ENCODE peak calls at places on chromosomes 4 and X, in seven cellular contexts. Z, D, A, J, O, K and S are unnamed samples.

GRCh38 chrX:153924149-153924861 is 1.8 kb downstream of the ARHGAP4 start:
- DNase-seq in Z (no peak), D (peak; percentile 85), A (peak; percentile 34), J (peak; percentile 38), O (peak; percentile 44), K (no peak), S (no peak)

GRCh38 chrX:46693149-46693548 is 65.8 kb downstream of the SLC9A7 start:
- DNase-seq in Z (no peak), D (no peak), A (no peak), J (no peak), O (no peak), K (no peak), S (no peak)

GRCh38 chr4:86092684-86093083 is 267.2 kb downstream of the MAPK10 start:
- DNase-seq in Z (no peak), D (no peak), A (peak; percentile 15), J (peak; percentile 88), O (no peak), K (no peak), S (no peak)

GRCh38 chr4:63580796-63581475 is 828.3 kb downstream of the TECRL start:
- DNase-seq in Z (no peak), D (no peak), A (no peak), J (no peak), O (no peak), K (no peak), S (no peak)

GRCh38 chr4:105520819-105521790 is 31.3 kb upstream of the ARHGEF38 start:
- DNase-seq in Z (peak; percentile 45), D (peak; percentile 41), A (peak; percentile 21), J (peak; percentile 61), O (peak; percentile 34), K (peak; percentile 60), S (no peak)

GRCh38 chrX:95823796-95824195 is 860.8 kb upstream of the DIAPH2 start:
- DNase-seq in Z (no peak), D (no peak), A (no peak), J (no peak), O (no peak), K (no peak), S (no peak)

GRCh38 chr4:7758444-7758815 is 181.2 kb downstream of the AFAP1 start:
- DNase-seq in Z (no peak), D (no peak), A (no peak), J (no peak), O (no peak), K (no peak), S (no peak)

GRCh38 chr4:33107813-33108212 is 2387.6 kb downstream of the PCDH7 start:
- DNase-seq in Z (no peak), D (no peak), A (no peak), J (peak; percentile 51), O (no peak), K (no peak), S (no peak)

GRCh38 chr4:168832746-168833575 is 177.1 kb downstream of the CBR4 start:
- DNase-seq in Z (peak; percentile 62), D (no peak), A (peak; percentile 19), J (peak; percentile 75), O (peak; percentile 27), K (peak; percentile 35), S (peak; percentile 84)

GRCh38 chrX:49177338-49177833 is 5.7 kb downstream of the PLP2 start:
- DNase-seq in Z (no peak), D (peak; percentile 72), A (no peak), J (peak; percentile 64), O (no peak), K (no peak), S (no peak)

GRCh38 chrX:150486011-150486410 is 82.4 kb upstream of the MTM1 start:
- DNase-seq in Z (no peak), D (peak; percentile 47), A (peak; percentile 45), J (peak; percentile 58), O (peak; percentile 62), K (peak; percentile 45), S (no peak)

GRCh38 chrX:75229774-75230173 is 44.1 kb upstream of the UPRT start:
- DNase-seq in Z (no peak), D (no peak), A (no peak), J (no peak), O (no peak), K (no peak), S (no peak)

GRCh38 chr4:147408189-147408588 is 72.7 kb upstream of the EDNRA start:
- DNase-seq in Z (no peak), D (no peak), A (no peak), J (no peak), O (no peak), K (no peak), S (no peak)

GRCh38 chr4:147409350-147409749 is 71.5 kb upstream of the EDNRA start:
- DNase-seq in Z (no peak), D (no peak), A (no peak), J (peak; percentile 44), O (no peak), K (no peak), S (no peak)

DNA sequence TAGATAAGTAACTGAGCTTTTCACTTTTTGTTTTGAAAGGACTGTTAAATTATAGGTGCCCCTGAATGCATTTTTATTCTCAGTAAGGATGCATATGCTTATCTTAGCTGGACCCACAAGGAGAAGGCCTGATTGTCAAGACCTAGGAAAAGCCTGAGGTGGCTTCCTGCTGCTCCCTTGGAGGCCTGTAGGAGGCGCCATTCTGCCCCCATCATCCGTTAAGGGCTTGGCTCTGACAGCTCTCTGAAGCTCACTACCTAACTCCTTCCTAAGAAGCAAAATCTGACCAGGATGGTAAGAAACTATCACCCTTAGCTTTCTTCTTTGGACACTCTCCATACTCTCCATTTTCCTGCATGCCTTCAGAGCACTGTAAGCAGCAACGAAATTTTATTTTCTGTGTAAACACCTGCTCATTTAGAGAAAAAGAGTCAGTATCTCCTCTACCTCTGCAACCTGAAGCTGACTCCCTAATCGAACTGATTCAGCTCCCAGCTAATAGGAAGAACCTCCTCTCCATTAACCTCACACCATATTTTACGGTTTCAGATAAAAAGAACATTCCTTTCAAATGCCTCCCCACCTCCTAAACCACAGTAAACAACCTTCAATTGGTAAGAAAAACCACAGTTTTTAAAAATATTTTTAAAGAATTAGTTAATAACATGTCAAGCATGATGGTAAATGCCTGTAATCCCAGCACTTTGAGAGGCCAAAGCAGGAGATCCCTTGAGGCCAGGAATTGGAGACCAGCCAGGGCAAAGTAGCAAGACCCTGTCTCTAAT is 73.4 kb upstream of the EDNRA start:
- DNase-seq in Z (no peak), D (no peak), A (no peak), J (no peak), O (no peak), K (no peak), S (no peak)
- TF ChIP-seq CTCF in Z (no peak), D (no peak), A (no peak), J (peak; percentile 37), O (no peak), K (peak; percentile 54), S (peak; percentile 58)

GRCh38 chr4:76784237-76784636 is 113.7 kb downstream of the SOWAHB start:
- DNase-seq in Z (no peak), D (no peak), A (no peak), J (no peak), O (no peak), K (no peak), S (no peak)
- TF ChIP-seq CTCF in Z (no peak), D (no peak), A (no peak), J (no peak), O (no peak), K (no peak), S (no peak)

GRCh38 chrX:113929004-113929403 is 654.9 kb upstream of the HTR2C start:
- DNase-seq in Z (no peak), D (peak; percentile 33), A (peak; percentile 3), J (peak; percentile 66), O (peak; percentile 35), K (peak; percentile 43), S (no peak)
- TF ChIP-seq CTCF in Z (no peak), D (peak; percentile 62), A (peak; percentile 48), J (peak; percentile 77), O (no peak), K (peak; percentile 42), S (peak; percentile 66)

GRCh38 chr4:26325191-26325590 is 4.4 kb downstream of the RBPJ start:
- DNase-seq in Z (no peak), D (peak; percentile 46), A (no peak), J (peak; percentile 67), O (no peak), K (no peak), S (no peak)
- TF ChIP-seq CTCF in Z (no peak), D (peak; percentile 49), A (peak; percentile 30), J (peak; percentile 66), O (no peak), K (no peak), S (peak; percentile 44)